ENCODE peak calls at places on chromosome 17, in five cellular contexts. J is uterus; C is left ventricle myocardium inferior; S is naive thymus-derived CD4-positive, alpha-beta T cell; X is ascending aorta. M is an unnamed sample. For H3K9me3, the result is how much of the 10 kb centered on the place peaks cover.

GRCh38 chr17:76350463-76350862 is 3.3 kb downstream of the PRPSAP1 start:
- DNase-seq in J (no peak), C (no peak), S (no peak), X (no peak), M (no peak)

GRCh38 chr17:30296499-30297038 is 4.8 kb upstream of the BLMH start:
- DNase-seq in J (no peak), C (no peak), S (no peak), X (no peak), M (no peak)

GRCh38 chr17:42431758-42432161 is 8.7 kb upstream of the CAVIN1 start:
- DNase-seq in J (no peak), C (no peak), S (no peak), X (no peak), M (no peak)

GRCh38 chr17:19508327-19508867 is 25.3 kb upstream of the SLC47A1 start:
- DNase-seq in J (peak), C (peak), S (peak), X (no peak), M (peak)

GRCh38 chr17:64240261-64240740 is 22.8 kb downstream of the TEX2 start:
- DNase-seq in J (no peak), C (no peak), S (no peak), X (no peak), M (no peak)

GRCh38 chr17:31754239-31754945 is 104.7 kb downstream of the COPRS start:
- DNase-seq in J (no peak), C (no peak), S (no peak), X (no peak), M (no peak)

GRCh38 chr17:81397314-81398169 is 2.3 kb downstream of the BAHCC1 start:
- DNase-seq in J (no peak), C (no peak), S (no peak), X (no peak), M (peak)

GRCh38 chr17:17569691-17570090 is 21.8 kb downstream of the PEMT start:
- DNase-seq in J (no peak), C (peak), S (no peak), X (no peak), M (peak)

GRCh38 chr17:41689497-41690299 is 1.0 kb downstream of the EIF1 start:
- DNase-seq in J (peak), C (no peak), S (peak), X (no peak), M (peak)

GRCh38 chr17:68801564-68801963 is 153.6 kb downstream of the ABCA8 start:
- DNase-seq in J (no peak), C (no peak), S (no peak), X (no peak), M (no peak)

GRCh38 chr17:2250140-2251095 is 53.2 kb downstream of the SMG6 start:
- DNase-seq in J (no peak), C (no peak), S (peak), X (no peak), M (no peak)

GRCh38 chr17:1920948-1921351 is 91.1 kb downstream of the RPA1 start:
- DNase-seq in J (no peak), C (no peak), S (no peak), X (no peak), M (no peak)

GRCh38 chr17:60493847-60494321 is 32.2 kb downstream of the APPBP2 start:
- DNase-seq in J (no peak), C (no peak), S (no peak), X (no peak), M (no peak)
- H3K9me3 ChIP-seq in J (under half), C (under half), S (under half), X (under half), M (under half)

DNA sequence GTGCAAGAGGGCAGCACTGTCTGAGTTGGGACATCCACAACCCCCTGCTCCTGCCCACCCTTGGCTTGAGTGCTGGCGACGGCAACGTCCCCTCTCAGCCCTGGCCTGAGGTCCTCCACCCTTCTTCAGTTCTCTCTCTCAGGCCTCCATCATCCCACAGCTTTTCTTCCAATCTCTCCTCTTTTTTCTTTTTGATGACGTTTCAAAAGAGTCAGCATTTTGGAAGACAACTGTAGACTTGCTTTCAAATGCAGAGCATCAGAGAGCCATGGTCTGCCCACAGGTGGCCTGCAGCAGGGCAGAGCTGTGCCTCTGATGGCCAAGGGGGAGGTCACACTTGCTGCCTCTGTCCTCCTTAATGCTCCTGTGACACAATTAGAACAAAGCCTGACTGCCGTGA is 775.4 kb downstream of the KCNJ18 start:
- DNase-seq in J (no peak), C (no peak), S (no peak), X (no peak), M (no peak)
- H3K9me3 ChIP-seq in J (under half), C (under half), S (under half), X (under half), M (under half)

GRCh38 chr17:82949984-82950383 is 110.2 kb upstream of the ZNF750 start:
- DNase-seq in J (peak), C (no peak), S (no peak), X (no peak), M (peak)
- H3K9me3 ChIP-seq in J (under half), C (half or more), S (under half), X (under half), M (under half)

GRCh38 chr17:43545383-43545632 is 832 bp downstream of the ETV4 start:
- DNase-seq in J (no peak), C (peak), S (no peak), X (no peak), M (no peak)
- H3K9me3 ChIP-seq in J (under half), C (under half), S (under half), X (under half), M (under half)

DNA sequence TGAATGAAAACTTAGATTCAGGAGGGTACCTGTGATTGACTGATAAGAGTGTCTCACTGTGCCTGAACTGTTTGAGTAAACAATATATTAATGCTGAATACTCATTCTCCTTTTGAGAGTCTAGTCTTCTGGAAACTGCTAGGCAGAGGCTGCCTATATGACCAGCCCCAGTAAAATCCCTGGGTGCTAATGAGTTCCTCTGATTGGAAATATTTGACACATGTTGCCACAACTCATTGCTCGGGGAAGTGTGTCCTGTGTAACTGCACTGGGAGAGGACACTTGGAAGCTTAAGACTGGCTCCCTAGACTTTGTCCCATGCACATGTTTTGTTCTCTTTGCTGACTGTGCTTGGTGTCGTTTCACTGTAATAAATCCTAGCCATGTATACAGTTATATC is 108.7 kb upstream of the NACA2 start:
- DNase-seq in J (no peak), C (no peak), S (no peak), X (no peak), M (no peak)
- H3K9me3 ChIP-seq in J (under half), C (half or more), S (under half), X (under half), M (under half)

GRCh38 chr17:82943339-82943738 is 103.5 kb upstream of the ZNF750 start:
- DNase-seq in J (no peak), C (peak), S (no peak), X (no peak), M (no peak)
- H3K9me3 ChIP-seq in J (under half), C (under half), S (under half), X (under half), M (under half)

GRCh38 chr17:11300738-11301137 is 59.7 kb downstream of the SHISA6 start:
- DNase-seq in J (no peak), C (no peak), S (no peak), X (no peak), M (no peak)

GRCh38 chr17:11303773-11304394 is 62.9 kb downstream of the SHISA6 start:
- DNase-seq in J (no peak), C (no peak), S (no peak), X (no peak), M (no peak)

GRCh38 chr17:11302395-11302932 is 61.5 kb downstream of the SHISA6 start:
- DNase-seq in J (no peak), C (no peak), S (no peak), X (no peak), M (no peak)

GRCh38 chr17:11305524-11305923 is 64.5 kb downstream of the SHISA6 start:
- DNase-seq in J (no peak), C (no peak), S (no peak), X (no peak), M (no peak)

GRCh38 chr17:11304568-11304967 is 63.6 kb downstream of the SHISA6 start:
- DNase-seq in J (peak), C (no peak), S (no peak), X (no peak), M (no peak)
- H3K9me3 ChIP-seq in J (under half), C (under half), S (under half), X (under half), M (under half)